ENCODE peak calls at places on chromosome 1, in nine cellular contexts. E is islet precursor cell, T is cardiac muscle cell, W is cerebellar cortex, H is T-helper 1 cell, S is left lung, C is HuH-7.5, A is GDM1, G is AG09319. J is an unnamed sample.

GRCh38 chr1:70458120-70458519 is 47.1 kb downstream of the CTH start:
- DNase-seq in E (no peak), T (no peak), W (peak; percentile 9), H (no peak), S (no peak), C (no peak), A (no peak), G (no peak), J (no peak)

GRCh38 chr1:204391629-204392028 is 20.0 kb downstream of the PPP1R15B start:
- DNase-seq in E (no peak), T (no peak), W (no peak), H (no peak), S (no peak), C (no peak), A (no peak), G (no peak), J (no peak)

GRCh38 chr1:195851804-195852203 is 756.4 kb downstream of the KCNT2 start:
- DNase-seq in E (no peak), T (no peak), W (no peak), H (no peak), S (no peak), C (no peak), A (no peak), G (no peak), J (no peak)

GRCh38 chr1:165075725-165076370 is 280.7 kb downstream of the LMX1A start:
- DNase-seq in E (peak; percentile 72), T (peak; percentile 47), W (peak; percentile 3), H (no peak), S (no peak), C (peak; percentile 7), A (no peak), G (no peak), J (peak; percentile 4)

GRCh38 chr1:59779949-59780348 is 34.8 kb upstream of the HOOK1 start:
- DNase-seq in E (no peak), T (no peak), W (no peak), H (no peak), S (no peak), C (no peak), A (no peak), G (no peak), J (no peak)

GRCh38 chr1:205348559-205349477 is 7.9 kb downstream of the KLHDC8A start:
- DNase-seq in E (peak; percentile 93), T (no peak), W (no peak), H (no peak), S (no peak), C (no peak), A (no peak), G (no peak), J (no peak)

GRCh38 chr1:154557939-154558609 is 388 bp downstream of the UBE2Q1 start:
- DNase-seq in E (peak; percentile 75), T (peak; percentile 25), W (no peak), H (no peak), S (peak; percentile 94), C (no peak), A (no peak), G (no peak), J (no peak)

GRCh38 chr1:1001631-1002300 is 1.9 kb upstream of the HES4 start:
- DNase-seq in E (peak; percentile 91), T (peak; percentile 77), W (peak; percentile 51), H (peak; percentile 62), S (peak; percentile 96), C (peak; percentile 95), A (peak; percentile 27), G (no peak), J (peak; percentile 21)

GRCh38 chr1:193201021-193201420 is 14.6 kb upstream of the B3GALT2 start:
- DNase-seq in E (no peak), T (no peak), W (no peak), H (no peak), S (no peak), C (no peak), A (no peak), G (no peak), J (no peak)

GRCh38 chr1:27623327-27624212 is 11.4 kb downstream of the FGR start:
- DNase-seq in E (no peak), T (no peak), W (no peak), H (no peak), S (peak; percentile 61), C (no peak), A (peak; percentile 48), G (no peak), J (no peak)

J was measured in AML-193.